ENCODE peak calls at places on chromosomes 2 and 18, in ten cellular contexts. O is stomach, G is K562, M is upper lobe of left lung, L is GM12878, J is HepG2, W is suprapubic skin, N is esophagus muscularis mucosa, U is SK-N-SH, B is sigmoid colon. F is an unnamed sample.

GRCh38 chr18:52280702-52281101 is 59.3 kb upstream of the DCC start:
- DNase-seq in O (no peak), G (no peak), M (no peak), L (no peak), J (no peak), W (no peak), N (no peak), U (no peak), B (no peak), F (no peak)

GRCh38 chr2:109439897-109440506 is 173.8 kb downstream of the SEPTIN10 start:
- DNase-seq in O (no peak), G (no peak), M (no peak), L (no peak), J (no peak), W (no peak), N (no peak), U (no peak), B (peak; percentile 38), F (no peak)

GRCh38 chr18:3246636-3247242 is 862 bp upstream of the MYL12A start:
- DNase-seq in O (no peak), G (peak; percentile 79), M (no peak), L (no peak), J (no peak), W (peak; percentile 75), N (no peak), U (no peak), B (peak; percentile 74), F (peak; percentile 38)

GRCh38 chr2:176516051-176516601 is 246.9 kb downstream of the MTX2 start:
- DNase-seq in O (peak; percentile 25), G (no peak), M (no peak), L (no peak), J (no peak), W (no peak), N (no peak), U (no peak), B (no peak), F (no peak)

GRCh38 chr2:189254268-189254883 is 74.8 kb upstream of the COL5A2 start:
- DNase-seq in O (no peak), G (no peak), M (peak; percentile 10), L (no peak), J (no peak), W (peak; percentile 84), N (no peak), U (peak; percentile 7), B (peak; percentile 73), F (peak; percentile 13)

GRCh38 chr2:237327191-237327590 is 86.8 kb downstream of the COL6A3 start:
- DNase-seq in O (no peak), G (no peak), M (no peak), L (no peak), J (no peak), W (no peak), N (no peak), U (no peak), B (no peak), F (no peak)

GRCh38 chr2:182732736-182733135 is 16.7 kb downstream of the DNAJC10 start:
- DNase-seq in O (no peak), G (no peak), M (no peak), L (no peak), J (no peak), W (no peak), N (no peak), U (no peak), B (no peak), F (no peak)

GRCh38 chr2:221753401-221753800 is 181.3 kb upstream of the EPHA4 start:
- DNase-seq in O (no peak), G (no peak), M (no peak), L (no peak), J (no peak), W (no peak), N (no peak), U (no peak), B (no peak), F (no peak)

GRCh38 chr2:164605295-164605694 is 16.0 kb downstream of the GRB14 start:
- DNase-seq in O (no peak), G (no peak), M (no peak), L (no peak), J (no peak), W (no peak), N (no peak), U (no peak), B (no peak), F (no peak)

GRCh38 chr2:164609790-164610189 is 11.5 kb downstream of the GRB14 start:
- DNase-seq in O (no peak), G (no peak), M (no peak), L (no peak), J (no peak), W (no peak), N (no peak), U (no peak), B (no peak), F (no peak)

GRCh38 chr2:164600763-164601162 is 20.5 kb downstream of the GRB14 start:
- DNase-seq in O (no peak), G (no peak), M (no peak), L (no peak), J (no peak), W (no peak), N (no peak), U (no peak), B (no peak), F (no peak)

GRCh38 chr2:164606557-164606956 is 14.7 kb downstream of the GRB14 start:
- DNase-seq in O (no peak), G (no peak), M (no peak), L (no peak), J (no peak), W (no peak), N (no peak), U (no peak), B (no peak), F (no peak)
- TF ChIP-seq POLR2AphosphoS5 in O (no peak), G (no peak), M (no peak), L (no peak), J (no peak), W (no peak), N (no peak), U (no peak), B (no peak), F (peak; percentile 9)

GRCh38 chr2:234977228-234977679 is 25.4 kb downstream of the SH3BP4 start:
- DNase-seq in O (no peak), G (no peak), M (no peak), L (no peak), J (peak; percentile 96), W (no peak), N (no peak), U (no peak), B (no peak), F (no peak)

GRCh38 chr2:234978466-234979203 is 26.8 kb downstream of the SH3BP4 start:
- DNase-seq in O (peak; percentile 83), G (no peak), M (no peak), L (no peak), J (peak; percentile 75), W (no peak), N (no peak), U (no peak), B (no peak), F (peak; percentile 54)

GRCh38 chr2:234980476-234981187 is 28.8 kb downstream of the SH3BP4 start:
- DNase-seq in O (peak; percentile 74), G (no peak), M (no peak), L (no peak), J (peak; percentile 78), W (no peak), N (no peak), U (no peak), B (no peak), F (peak; percentile 52)

GRCh38 chr2:234981197-234982095 is 29.6 kb downstream of the SH3BP4 start:
- DNase-seq in O (peak; percentile 63), G (no peak), M (no peak), L (no peak), J (peak; percentile 94), W (no peak), N (peak; percentile 93), U (peak; percentile 58), B (peak; percentile 85), F (peak; percentile 47)

GRCh38 chr2:234979204-234980167 is 27.7 kb downstream of the SH3BP4 start:
- DNase-seq in O (no peak), G (no peak), M (no peak), L (no peak), J (peak; percentile 73), W (peak; percentile 78), N (no peak), U (no peak), B (no peak), F (no peak)
- H3K4me1 ChIP-seq in O (peaks cover 100% of the 10 kb centered on the region), G (no peaks in the 10 kb centered on the region), M (peaks cover 76% of the 10 kb centered on the region), L (no peaks in the 10 kb centered on the region), J (peaks cover 100% of the 10 kb centered on the region), W (peaks cover 52% of the 10 kb centered on the region), N (peaks cover 87% of the 10 kb centered on the region), U (peaks cover 39% of the 10 kb centered on the region), B (peaks cover 63% of the 10 kb centered on the region), F (peaks cover 63% of the 10 kb centered on the region)

GRCh38 chr2:229868794-229869193 is 53.0 kb downstream of the TRIP12 start:
- DNase-seq in O (no peak), G (no peak), M (no peak), L (no peak), J (no peak), W (no peak), N (no peak), U (no peak), B (no peak), F (no peak)

GRCh38 chr2:229860334-229860733 is 61.5 kb downstream of the TRIP12 start:
- DNase-seq in O (no peak), G (no peak), M (no peak), L (no peak), J (no peak), W (no peak), N (no peak), U (no peak), B (no peak), F (no peak)

GRCh38 chr2:229861431-229861830 is 60.4 kb downstream of the TRIP12 start:
- DNase-seq in O (no peak), G (no peak), M (no peak), L (no peak), J (no peak), W (no peak), N (no peak), U (no peak), B (no peak), F (no peak)

GRCh38 chr2:229869226-229869625 is 52.6 kb downstream of the TRIP12 start:
- DNase-seq in O (no peak), G (no peak), M (no peak), L (no peak), J (no peak), W (no peak), N (no peak), U (no peak), B (no peak), F (no peak)

GRCh38 chr2:229865033-229865432 is 56.8 kb downstream of the TRIP12 start:
- DNase-seq in O (no peak), G (no peak), M (no peak), L (no peak), J (no peak), W (no peak), N (no peak), U (no peak), B (no peak), F (no peak)
- TF ChIP-seq EP300 in O (no peak), G (no peak), M (no peak), L (no peak), J (no peak), W (no peak), N (no peak), U (no peak), B (no peak), F (no peak)

DNA sequence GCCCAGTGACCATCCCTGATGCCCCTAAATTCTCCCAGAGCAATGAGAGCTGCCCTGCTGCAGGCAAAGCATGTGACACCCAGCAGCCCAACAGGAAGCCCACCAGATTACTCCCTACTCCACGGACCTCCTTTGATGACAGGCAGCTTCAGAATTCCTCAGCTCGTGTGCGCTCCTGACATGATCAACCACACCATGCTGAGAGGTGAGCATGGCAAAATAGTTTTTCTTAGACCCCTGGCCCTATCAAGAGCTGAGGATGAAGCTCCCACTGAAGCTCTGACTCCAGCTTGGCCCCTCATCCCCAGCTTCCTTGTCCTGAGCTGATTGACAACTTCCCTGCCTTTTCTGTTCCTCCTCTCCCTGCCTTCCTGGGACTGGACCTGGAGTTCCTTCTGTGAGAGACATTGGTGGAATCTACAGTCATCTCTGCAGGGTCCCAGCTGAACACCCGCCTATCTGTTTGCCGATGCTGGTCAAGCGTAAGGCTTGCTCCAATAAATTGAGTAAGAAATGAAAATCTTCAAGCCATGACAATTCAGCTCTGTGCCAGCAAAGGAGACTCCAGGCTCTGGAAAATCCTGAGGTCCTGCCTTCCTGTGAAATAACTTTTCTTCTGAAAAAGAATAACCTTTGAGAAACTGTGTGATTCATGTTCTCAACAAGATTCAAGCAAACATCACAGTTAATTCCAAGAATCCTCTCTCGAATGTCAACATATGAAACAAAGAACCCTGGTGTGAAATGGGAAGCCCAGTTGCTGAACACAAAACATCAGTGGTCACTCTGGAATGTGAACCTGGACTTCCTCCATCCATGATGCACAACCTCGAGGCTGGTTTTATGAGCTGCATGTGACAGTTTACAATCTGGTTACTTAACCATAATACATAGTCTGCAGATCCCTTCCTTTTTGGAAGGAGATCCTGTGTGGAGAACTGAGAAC is 201.1 kb downstream of the SPP2 start:
- DNase-seq in O (no peak), G (no peak), M (no peak), L (no peak), J (peak; percentile 10), W (peak; percentile 78), N (no peak), U (no peak), B (peak; percentile 77), F (peak; percentile 48)
- TF ChIP-seq POLR2AphosphoS5 in O (peak; percentile 11), G (no peak), M (peak; percentile 44), L (no peak), J (no peak), W (no peak), N (no peak), U (peak; percentile 44), B (peak; percentile 76), F (peak; percentile 68)